ENCODE peak calls at places on chromosomes 3 and 15, in ten cellular contexts. N, I, W, Q, V, G, O, L, B and J are unnamed samples. For H3K36me3, the result is how much of the 10 kb centered on the place peaks cover.

GRCh38 chr3:3015472-3016089 is 94.6 kb downstream of the IL5RA start:
- DNase-seq in N (no peak), I (no peak), W (no peak), Q (no peak), V (no peak), G (no peak), O (peak), L (peak), B (peak), J (no peak)

GRCh38 chr3:120622870-120623718 is 27.0 kb downstream of the NDUFB4 start:
- DNase-seq in N (no peak), I (peak), W (no peak), Q (no peak), V (no peak), G (no peak), O (no peak), L (no peak), B (peak), J (no peak)

GRCh38 chr15:61983087-61983486 is 77.2 kb downstream of the VPS13C start:
- DNase-seq in N (no peak), I (no peak), W (no peak), Q (no peak), V (no peak), G (no peak), O (no peak), L (no peak), B (no peak), J (no peak)

GRCh38 chr15:41695750-41696436 is 35.7 kb downstream of the MGA start:
- DNase-seq in N (peak), I (no peak), W (no peak), Q (no peak), V (no peak), G (no peak), O (peak), L (peak), B (peak), J (no peak)

GRCh38 chr3:184241447-184242296 is 7.1 kb downstream of the ALG3 start:
- DNase-seq in N (no peak), I (peak), W (no peak), Q (peak), V (peak), G (no peak), O (peak), L (peak), B (peak), J (no peak)

GRCh38 chr15:101386006-101386405 is 91.0 kb upstream of the SNRPA1 start:
- DNase-seq in N (no peak), I (peak), W (no peak), Q (no peak), V (no peak), G (no peak), O (no peak), L (no peak), B (no peak), J (no peak)

GRCh38 chr3:173650596-173650995 is 253.1 kb downstream of the NLGN1 start:
- DNase-seq in N (no peak), I (no peak), W (no peak), Q (no peak), V (no peak), G (no peak), O (no peak), L (no peak), B (no peak), J (no peak)

GRCh38 chr3:78751266-78751665 is 1016.5 kb downstream of the ROBO1 start:
- DNase-seq in N (no peak), I (no peak), W (no peak), Q (no peak), V (no peak), G (no peak), O (no peak), L (no peak), B (no peak), J (no peak)

GRCh38 chr15:71757741-71758530 is 52.4 kb upstream of the NR2E3 start:
- DNase-seq in N (no peak), I (no peak), W (no peak), Q (no peak), V (no peak), G (no peak), O (no peak), L (no peak), B (no peak), J (no peak)

GRCh38 chr15:95866698-95867440 is 463.6 kb upstream of the NR2F2 start:
- DNase-seq in N (no peak), I (peak), W (no peak), Q (no peak), V (no peak), G (no peak), O (no peak), L (no peak), B (no peak), J (no peak)

GRCh38 chr3:128215800-128216495 is 62.7 kb downstream of the EEFSEC start:
- DNase-seq in N (no peak), I (no peak), W (no peak), Q (no peak), V (no peak), G (no peak), O (no peak), L (no peak), B (peak), J (no peak)

GRCh38 chr15:41810651-41811431 is 17.1 kb upstream of the JMJD7 start:
- DNase-seq in N (no peak), I (no peak), W (no peak), Q (no peak), V (no peak), G (no peak), O (no peak), L (no peak), B (no peak), J (no peak)

GRCh38 chr3:56909349-56909748 is 107.6 kb upstream of the ARHGEF3 start:
- DNase-seq in N (no peak), I (no peak), W (no peak), Q (no peak), V (no peak), G (no peak), O (peak), L (no peak), B (no peak), J (no peak)

GRCh38 chr3:17307482-17307881 is 422.7 kb downstream of the PLCL2 start:
- DNase-seq in N (no peak), I (no peak), W (no peak), Q (no peak), V (no peak), G (no peak), O (no peak), L (no peak), B (no peak), J (no peak)

GRCh38 chr3:4551826-4552442 is 58.8 kb downstream of the ITPR1 start:
- DNase-seq in N (no peak), I (no peak), W (no peak), Q (no peak), V (no peak), G (no peak), O (no peak), L (peak), B (no peak), J (no peak)

GRCh38 chr3:194139977-194140351 is 4.0 kb downstream of the HES1 start:
- DNase-seq in N (no peak), I (no peak), W (no peak), Q (no peak), V (no peak), G (no peak), O (no peak), L (no peak), B (no peak), J (no peak)

GRCh38 chr15:41882689-41883483 is 11.0 kb downstream of the SPTBN5 start:
- DNase-seq in N (no peak), I (peak), W (no peak), Q (no peak), V (peak), G (no peak), O (no peak), L (no peak), B (no peak), J (no peak)

GRCh38 chr3:194989251-194989650 is 281.7 kb downstream of the XXYLT1 start:
- DNase-seq in N (no peak), I (no peak), W (no peak), Q (no peak), V (no peak), G (no peak), O (no peak), L (no peak), B (no peak), J (peak)

GRCh38 chr3:11362600-11362999 is 90.4 kb downstream of the ATG7 start:
- DNase-seq in N (no peak), I (no peak), W (no peak), Q (no peak), V (no peak), G (no peak), O (no peak), L (peak), B (no peak), J (no peak)

GRCh38 chr3:157100079-157100477 is 59.9 kb downstream of the CCNL1 start:
- DNase-seq in N (no peak), I (no peak), W (no peak), Q (no peak), V (no peak), G (no peak), O (no peak), L (no peak), B (no peak), J (no peak)

GRCh38 chr15:80985976-80986375 is 3.6 kb downstream of the MESD start:
- DNase-seq in N (no peak), I (no peak), W (no peak), Q (no peak), V (no peak), G (no peak), O (no peak), L (no peak), B (no peak), J (no peak)

GRCh38 chr15:31275331-31276262 is 51.0 kb upstream of the KLF13 start:
- DNase-seq in N (peak), I (no peak), W (peak), Q (peak), V (peak), G (no peak), O (no peak), L (peak), B (no peak), J (peak)

GRCh38 chr3:183594636-183595035 is 39.1 kb upstream of the KLHL6 start:
- DNase-seq in N (no peak), I (no peak), W (no peak), Q (no peak), V (no peak), G (no peak), O (no peak), L (no peak), B (no peak), J (no peak)

GRCh38 chr3:5309181-5309580 is 121.7 kb downstream of the EDEM1 start:
- DNase-seq in N (no peak), I (no peak), W (no peak), Q (no peak), V (no peak), G (no peak), O (no peak), L (no peak), B (no peak), J (no peak)

GRCh38 chr3:169362261-169362660 is 301.3 kb downstream of the MECOM start:
- DNase-seq in N (no peak), I (no peak), W (no peak), Q (no peak), V (no peak), G (peak), O (peak), L (no peak), B (no peak), J (no peak)

GRCh38 chr3:66396161-66396760 is 104.6 kb downstream of the LRIG1 start:
- DNase-seq in N (no peak), I (peak), W (peak), Q (no peak), V (no peak), G (no peak), O (no peak), L (no peak), B (no peak), J (no peak)

GRCh38 chr3:181720281-181720680 is 8.6 kb downstream of the SOX2 start:
- DNase-seq in N (no peak), I (peak), W (no peak), Q (no peak), V (no peak), G (no peak), O (no peak), L (no peak), B (no peak), J (no peak)

GRCh38 chr3:127454051-127454450 is 136.5 kb downstream of the TPRA1 start:
- DNase-seq in N (no peak), I (no peak), W (peak), Q (peak), V (peak), G (no peak), O (no peak), L (no peak), B (no peak), J (no peak)

GRCh38 chr3:157606392-157607197 is 103.4 kb upstream of the VEPH1 start:
- DNase-seq in N (peak), I (peak), W (peak), Q (peak), V (peak), G (peak), O (peak), L (peak), B (peak), J (peak)

GRCh38 chr15:62486041-62486440 is 321.0 kb upstream of the C2CD4B start:
- DNase-seq in N (no peak), I (no peak), W (no peak), Q (no peak), V (no peak), G (no peak), O (no peak), L (no peak), B (no peak), J (no peak)

GRCh38 chr3:4582634-4583033 is 89.5 kb downstream of the ITPR1 start:
- DNase-seq in N (no peak), I (no peak), W (no peak), Q (no peak), V (no peak), G (no peak), O (peak), L (no peak), B (peak), J (no peak)

GRCh38 chr3:189304465-189305341 is 132.9 kb downstream of the TPRG1 start:
- DNase-seq in N (no peak), I (peak), W (no peak), Q (no peak), V (peak), G (no peak), O (no peak), L (no peak), B (peak), J (no peak)

GRCh38 chr3:141065258-141065657 is 14.1 kb downstream of the SPSB4 start:
- DNase-seq in N (no peak), I (no peak), W (peak), Q (no peak), V (peak), G (no peak), O (no peak), L (no peak), B (no peak), J (no peak)

GRCh38 chr3:56930706-56931105 is 129.0 kb upstream of the ARHGEF3 start:
- DNase-seq in N (no peak), I (no peak), W (no peak), Q (no peak), V (no peak), G (no peak), O (no peak), L (no peak), B (no peak), J (no peak)

GRCh38 chr3:57006048-57006709 is 54.3 kb upstream of the SPATA12 start:
- DNase-seq in N (no peak), I (no peak), W (no peak), Q (no peak), V (no peak), G (no peak), O (no peak), L (no peak), B (peak), J (no peak)

DNA sequence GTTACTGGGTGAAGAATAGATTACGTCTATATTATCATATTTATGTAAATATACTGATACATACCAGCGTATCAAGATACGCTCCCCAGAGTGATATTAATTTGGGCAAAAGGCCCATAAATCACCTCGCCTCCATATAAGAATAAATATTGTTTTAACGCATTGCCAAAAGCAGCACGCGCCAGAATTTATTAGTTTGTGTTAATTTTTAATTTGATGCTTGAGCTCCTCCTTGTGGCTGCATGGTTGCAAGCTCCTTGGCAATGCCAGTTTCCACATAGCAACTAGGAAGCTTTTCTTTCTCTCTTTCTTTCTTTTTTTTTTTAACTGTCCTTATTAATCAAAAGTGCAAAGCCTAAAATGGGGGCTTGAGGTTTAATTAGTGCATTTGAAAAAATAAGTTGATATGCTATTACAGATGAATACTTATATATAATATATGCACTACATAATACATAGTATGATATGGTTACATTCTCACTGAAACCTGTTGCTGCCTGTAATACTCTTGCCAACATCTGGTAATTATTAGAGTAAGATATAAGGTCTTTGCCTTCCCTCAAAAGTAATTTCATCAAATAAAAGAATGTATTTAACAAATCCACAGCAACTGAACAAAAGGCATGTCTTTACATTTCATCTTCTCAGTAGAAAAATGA is 242.7 kb upstream of the UBE2E2 start:
- DNase-seq in N (peak), I (no peak), W (peak), Q (peak), V (no peak), G (peak), O (peak), L (peak), B (peak), J (no peak)
- TF ChIP-seq CTCF in N (peak), I (peak), W (peak), Q (peak), V (peak), G (peak), O (peak), L (peak), B (peak), J (peak)

DNA sequence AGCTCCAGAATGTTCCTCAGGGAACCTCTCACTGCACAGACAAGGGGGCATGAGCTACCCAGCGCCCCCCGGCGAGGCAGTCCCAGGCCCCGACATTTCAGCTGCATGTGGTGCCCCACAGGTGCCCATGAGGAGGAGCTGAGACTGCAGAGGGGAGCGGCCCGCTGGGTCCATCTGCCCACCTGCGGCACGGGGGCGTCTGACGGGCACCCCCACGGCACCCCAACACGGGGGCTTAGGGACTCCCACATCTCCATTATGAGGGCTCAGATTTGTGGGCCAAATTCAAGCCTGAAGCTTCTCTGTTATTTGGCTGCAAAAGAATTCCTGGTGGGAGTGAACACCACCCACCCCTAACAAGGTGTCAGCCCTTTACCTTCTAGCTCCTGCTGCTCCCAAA is 258.4 kb downstream of the UACA start:
- DNase-seq in N (no peak), I (no peak), W (no peak), Q (no peak), V (no peak), G (no peak), O (no peak), L (no peak), B (no peak), J (no peak)
- H3K27ac ChIP-seq in N (no peak), I (no peak), W (peak), Q (no peak), V (no peak), G (no peak), O (no peak), L (peak), B (no peak), J (no peak)

GRCh38 chr3:12911881-12912415 is 70.6 kb upstream of the RPL32 start:
- DNase-seq in N (no peak), I (peak), W (no peak), Q (no peak), V (no peak), G (no peak), O (no peak), L (no peak), B (no peak), J (no peak)

GRCh38 chr3:12914075-12914474 is 72.7 kb upstream of the RPL32 start:
- DNase-seq in N (no peak), I (peak), W (no peak), Q (no peak), V (no peak), G (no peak), O (no peak), L (no peak), B (no peak), J (no peak)

GRCh38 chr3:12918231-12918630 is 76.9 kb upstream of the RPL32 start:
- DNase-seq in N (no peak), I (no peak), W (no peak), Q (no peak), V (no peak), G (no peak), O (no peak), L (no peak), B (no peak), J (no peak)

GRCh38 chr3:12919205-12919604 is 77.8 kb upstream of the RPL32 start:
- DNase-seq in N (no peak), I (no peak), W (no peak), Q (no peak), V (no peak), G (no peak), O (no peak), L (no peak), B (no peak), J (no peak)

GRCh38 chr3:12916159-12916558 is 74.8 kb upstream of the RPL32 start:
- DNase-seq in N (no peak), I (no peak), W (no peak), Q (no peak), V (no peak), G (no peak), O (no peak), L (no peak), B (no peak), J (no peak)
- H3K36me3 ChIP-seq in N (under half), I (half or more), W (half or more), Q (under half), V (under half), G (under half), O (under half), L (under half), B (under half), J (half or more)

DNA sequence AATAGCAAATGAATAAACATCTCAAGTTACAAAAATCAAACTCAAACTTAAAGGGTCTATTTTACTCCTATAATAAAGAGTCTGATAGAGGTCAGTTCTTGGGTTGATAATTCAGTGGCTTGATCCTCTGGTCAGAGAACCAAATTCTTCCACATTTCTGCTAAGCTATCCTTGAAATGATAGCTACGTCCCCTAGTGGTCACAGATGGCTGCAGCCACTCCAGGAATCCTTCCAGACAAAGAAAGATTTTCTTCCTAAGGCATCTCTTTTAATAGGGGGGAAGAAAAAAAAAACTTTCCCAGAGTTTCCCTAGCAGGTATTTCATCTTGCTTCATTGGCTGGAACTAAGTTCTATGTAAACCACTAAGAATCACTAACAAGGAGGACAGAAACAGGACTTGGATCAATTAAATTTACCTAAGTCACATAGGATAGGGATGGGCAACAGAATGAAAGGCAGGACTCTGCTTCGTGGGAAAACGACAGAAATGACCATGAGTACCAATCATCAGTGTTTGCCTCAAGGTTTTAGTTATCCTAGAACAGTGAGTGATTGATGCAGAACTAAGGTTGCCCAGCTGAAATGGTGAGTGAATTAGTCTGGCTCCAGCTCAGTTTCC is 160.7 kb downstream of the STAC start:
- DNase-seq in N (no peak), I (no peak), W (no peak), Q (no peak), V (no peak), G (no peak), O (peak), L (no peak), B (peak), J (no peak)
- TF ChIP-seq CTCF in N (peak), I (peak), W (no peak), Q (no peak), V (peak), G (no peak), O (peak), L (peak), B (peak), J (peak)